ENCODE peak calls at places on chromosomes 6 and 20, in five cellular contexts. V is fibroblast of mammary gland, P is lower leg skin, G is hepatocyte, B is mammary epithelial cell. S is an unnamed sample.

GRCh38 chr20:58880994-58881752 is 28.7 kb downstream of the GNAS start:
- DNase-seq in V (no peak), P (no peak), G (no peak), B (no peak), S (no peak)

GRCh38 chr20:15061955-15062354 is 724.5 kb upstream of the FLRT3 start:
- DNase-seq in V (no peak), P (no peak), G (peak; percentile 49), B (peak; percentile 2), S (no peak)

GRCh38 chr6:32154514-32155161 is 697 bp downstream of the PPT2 start:
- DNase-seq in V (peak; percentile 56), P (no peak), G (peak; percentile 90), B (peak; percentile 52), S (peak; percentile 65)

GRCh38 chr6:7461416-7461815 is 71.8 kb downstream of the RIOK1 start:
- DNase-seq in V (no peak), P (no peak), G (no peak), B (peak; percentile 44), S (no peak)

GRCh38 chr6:37691904-37692806 is 5.5 kb downstream of the MDGA1 start:
- DNase-seq in V (peak; percentile 60), P (peak; percentile 56), G (peak; percentile 80), B (peak; percentile 70), S (peak; percentile 75)

GRCh38 chr6:126383203-126383602 is 43.3 kb downstream of the CENPW start:
- DNase-seq in V (no peak), P (no peak), G (no peak), B (no peak), S (no peak)

GRCh38 chr6:25389501-25389900 is 110.3 kb downstream of the CARMIL1 start:
- DNase-seq in V (peak; percentile 74), P (no peak), G (no peak), B (peak; percentile 72), S (no peak)

GRCh38 chr6:157556671-157557430 is 175.9 kb downstream of the ZDHHC14 start:
- DNase-seq in V (no peak), P (no peak), G (no peak), B (no peak), S (no peak)

GRCh38 chr6:125843593-125843992 is 52.8 kb downstream of the NCOA7 start:
- DNase-seq in V (no peak), P (no peak), G (no peak), B (no peak), S (no peak)

GRCh38 chr20:22985212-22985611 is 49.9 kb upstream of the SSTR4 start:
- DNase-seq in V (no peak), P (no peak), G (no peak), B (no peak), S (no peak)
- H3K4me3 ChIP-seq in V (no peak overlapping the region), P (no peak overlapping the region), G (no peak overlapping the region), B (no peak overlapping the region), S (no peak overlapping the region)

GRCh38 chr20:22374066-22374465 is 210.3 kb downstream of the FOXA2 start:
- DNase-seq in V (no peak), P (no peak), G (no peak), B (peak; percentile 56), S (no peak)

GRCh38 chr20:22371843-22372242 is 212.5 kb downstream of the FOXA2 start:
- DNase-seq in V (no peak), P (no peak), G (no peak), B (no peak), S (no peak)

GRCh38 chr20:22379472-22379871 is 204.9 kb downstream of the FOXA2 start:
- DNase-seq in V (peak; percentile 79), P (no peak), G (no peak), B (peak; percentile 99), S (no peak)

GRCh38 chr20:22373164-22373895 is 211.0 kb downstream of the FOXA2 start:
- DNase-seq in V (no peak), P (no peak), G (no peak), B (no peak), S (no peak)

DNA sequence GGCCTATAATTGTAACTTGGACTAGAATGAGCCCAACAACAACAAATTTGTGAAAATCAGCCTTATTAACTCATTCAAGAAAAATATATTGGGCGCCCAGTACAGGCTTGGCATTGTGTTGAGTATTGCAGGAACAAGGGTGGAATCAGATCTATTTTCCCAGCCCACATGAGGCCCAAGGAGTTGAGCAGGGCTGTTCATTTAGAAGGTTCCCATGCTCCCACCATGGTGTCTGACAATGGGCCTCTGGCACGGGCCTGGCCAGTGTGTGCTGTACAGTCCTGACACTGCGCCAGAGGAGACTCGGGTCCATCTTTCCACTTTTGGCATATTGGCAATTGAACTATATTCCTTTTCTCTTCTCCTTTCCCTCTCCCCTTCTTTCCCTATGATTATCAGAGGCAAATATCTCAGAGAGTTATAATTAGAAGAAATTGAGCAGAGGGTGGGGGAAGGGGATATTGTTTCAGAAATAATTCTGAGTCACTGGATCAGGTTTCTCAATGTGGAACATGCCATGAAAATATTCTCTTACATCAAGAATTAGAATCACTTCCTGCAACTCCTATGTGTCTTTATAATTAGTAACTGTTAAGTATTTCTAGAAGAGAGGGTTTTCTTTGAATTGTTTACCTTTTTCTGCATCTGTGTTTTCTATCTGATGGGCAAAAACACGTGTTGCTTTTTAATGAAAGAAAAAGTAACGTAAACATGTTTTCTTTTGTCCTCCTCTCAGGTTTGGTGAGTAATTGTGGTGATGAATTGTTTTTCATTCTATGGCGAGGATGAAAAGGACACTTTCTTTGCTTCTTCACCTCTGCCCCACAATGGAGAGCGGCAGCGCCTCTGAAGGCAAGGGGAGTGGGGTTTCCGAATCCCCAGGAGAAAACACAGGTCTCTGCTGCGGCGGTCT is 209.4 kb downstream of the FOXA2 start:
- DNase-seq in V (peak; percentile 61), P (no peak), G (no peak), B (peak; percentile 68), S (no peak)
- H3K4me3 ChIP-seq in V (no peak overlapping the region), P (no peak overlapping the region), G (no peak overlapping the region), B (no peak overlapping the region), S (no peak overlapping the region)

GRCh38 chr20:48193626-48194025 is 408.3 kb upstream of the SULF2 start:
- DNase-seq in V (no peak), P (no peak), G (no peak), B (no peak), S (no peak)

GRCh38 chr20:48191200-48191599 is 405.9 kb upstream of the SULF2 start:
- DNase-seq in V (peak; percentile 6), P (no peak), G (peak; percentile 60), B (no peak), S (no peak)

GRCh38 chr20:48190757-48191156 is 405.5 kb upstream of the SULF2 start:
- DNase-seq in V (no peak), P (no peak), G (no peak), B (no peak), S (no peak)

GRCh38 chr20:48194026-48194425 is 408.7 kb upstream of the SULF2 start:
- DNase-seq in V (no peak), P (no peak), G (no peak), B (no peak), S (no peak)

GRCh38 chr20:48192109-48192508 is 406.8 kb upstream of the SULF2 start:
- DNase-seq in V (no peak), P (no peak), G (no peak), B (no peak), S (no peak)
- H3K4me3 ChIP-seq in V (no peak overlapping the region), P (no peak overlapping the region), G (no peak overlapping the region), B (no peak overlapping the region), S (no peak overlapping the region)

DNA sequence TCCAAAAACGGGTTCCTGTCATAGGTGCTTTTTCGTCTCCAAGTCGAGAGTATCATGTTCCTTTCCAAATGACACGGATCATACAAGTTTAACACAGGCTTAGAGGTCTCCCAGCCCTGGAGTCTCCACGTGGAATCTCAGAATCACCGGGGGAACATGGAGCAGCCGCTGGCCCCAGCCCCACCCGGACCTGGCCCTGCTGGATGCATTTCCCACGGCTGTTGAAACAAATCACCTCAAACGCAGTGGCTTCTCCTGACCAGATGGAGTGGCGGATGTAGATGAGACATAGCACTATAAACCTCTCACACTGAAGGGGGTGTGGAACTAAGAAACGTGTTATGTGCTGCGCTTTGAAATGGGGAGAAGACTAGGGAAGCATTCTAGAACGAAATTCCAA is 70.0 kb upstream of the FRMD1 start:
- DNase-seq in V (no peak), P (peak; percentile 5), G (no peak), B (no peak), S (no peak)
- H3K4me3 ChIP-seq in V (no peak overlapping the region), P (no peak overlapping the region), G (no peak overlapping the region), B (no peak overlapping the region), S (no peak overlapping the region)

DNA sequence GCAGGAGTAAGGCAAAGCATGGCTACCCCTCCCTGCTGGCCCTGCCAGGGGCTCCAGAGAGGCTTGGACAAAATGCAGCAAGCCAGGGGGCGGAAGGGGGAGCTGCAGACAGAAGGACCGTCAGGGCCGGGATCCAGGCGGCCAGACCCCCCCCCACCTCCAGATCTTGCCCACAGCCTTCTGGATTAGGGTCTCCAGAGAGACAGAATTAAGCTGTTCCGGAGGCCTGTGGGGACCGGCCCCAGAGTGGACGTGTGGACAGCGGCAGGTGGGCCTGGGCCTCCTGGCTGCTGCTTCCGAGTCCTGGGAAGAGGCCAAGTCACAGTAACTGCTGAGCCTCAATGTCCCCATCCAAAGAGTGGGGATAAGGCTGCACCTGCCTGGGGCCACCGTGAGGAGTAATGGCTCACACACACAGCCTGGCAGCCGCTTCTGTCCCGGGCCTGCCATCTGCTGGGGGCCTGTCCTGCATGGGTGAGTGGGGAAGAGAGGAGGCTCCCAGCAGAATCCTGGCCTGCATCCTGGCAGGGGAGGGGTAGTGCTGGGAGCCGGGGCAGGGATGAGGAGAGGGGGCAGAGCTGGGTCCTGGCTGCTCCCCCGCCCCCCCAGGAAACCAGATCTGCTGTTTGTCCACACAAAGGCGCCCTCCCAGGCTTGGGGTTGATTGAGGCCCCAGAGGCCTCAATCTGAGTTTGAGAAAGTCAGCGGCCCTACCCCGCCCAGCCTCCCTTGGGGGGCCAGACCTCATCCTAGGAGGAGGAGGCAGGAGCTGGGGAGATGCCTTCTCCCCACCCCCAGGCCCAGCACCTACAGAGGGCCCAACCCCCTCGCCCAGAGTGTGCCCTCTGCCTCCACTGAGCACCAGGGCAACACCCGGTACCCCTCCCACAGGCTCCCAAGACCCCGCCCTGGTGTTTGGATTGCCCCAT is 3.9 kb downstream of the LAMA5 start:
- DNase-seq in V (no peak), P (no peak), G (peak; percentile 66), B (no peak), S (no peak)
- H3K4me3 ChIP-seq in V (no peak overlapping the region), P (no peak overlapping the region), G (no peak overlapping the region), B (no peak overlapping the region), S (no peak overlapping the region)

DNA sequence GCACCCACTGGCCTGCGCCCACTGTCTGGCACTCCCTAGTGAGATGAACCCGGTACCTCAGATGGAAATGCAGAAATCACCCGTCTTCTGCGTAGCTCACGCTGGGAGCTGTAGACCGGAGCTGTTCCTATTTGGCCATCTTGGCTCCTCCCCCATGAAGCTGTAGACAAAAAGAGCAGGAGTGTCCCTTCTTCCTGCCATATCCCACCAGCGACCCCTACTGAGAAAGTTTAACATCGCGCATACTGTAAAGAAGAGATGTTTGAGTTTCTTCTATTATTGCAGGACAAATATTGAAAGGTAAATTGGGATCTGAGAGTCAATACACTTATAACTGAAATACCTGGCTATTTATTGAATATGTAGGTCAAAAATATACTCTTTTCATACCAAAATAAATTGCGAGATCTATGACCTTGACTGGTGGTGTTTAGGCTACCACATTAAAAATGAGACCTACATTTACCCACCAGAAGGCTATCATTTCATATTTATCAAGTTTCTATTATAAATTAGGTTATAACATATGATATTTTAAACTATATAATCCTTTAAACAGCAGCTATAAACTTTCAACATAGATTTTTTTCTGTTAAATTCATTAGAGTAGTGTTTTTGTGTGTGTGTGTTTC is 586.3 kb downstream of the HTR1B start:
- DNase-seq in V (peak; percentile 35), P (no peak), G (peak; percentile 91), B (peak; percentile 61), S (peak; percentile 49)
- H3K4me3 ChIP-seq in V (no peak overlapping the region), P (no peak overlapping the region), G (no peak overlapping the region), B (no peak overlapping the region), S (no peak overlapping the region)

S was measured in lung.